ENCODE peak calls at places on chromosomes 6 and 20, in five cellular contexts. One of them, this sample, is unnamed.

GRCh38 chr6:54860739-54861138 is 14.2 kb downstream of the FAM83B start:
- DNase-seq in H1: no peak
- DNase-seq in HepG2: no peak
- DNase-seq in K562: no peak
- DNase-seq in GM12878: no peak
- DNase-seq in this sample: peak

GRCh38 chr6:160917581-160917980 is 74.0 kb upstream of the MAP3K4 start:
- DNase-seq in HepG2: no peak
- DNase-seq in K562: no peak
- DNase-seq in GM12878: no peak
- DNase-seq in H1: no peak
- DNase-seq in this sample: no peak

GRCh38 chr20:43827940-43828562 is 86.6 kb upstream of the TOX2 start:
- DNase-seq in K562: no peak
- DNase-seq in HepG2: no peak
- DNase-seq in H1: no peak
- DNase-seq in GM12878: no peak
- DNase-seq in this sample: no peak

GRCh38 chr6:45571159-45571558 is 193.4 kb upstream of the SUPT3H start:
- DNase-seq in H1: no peak
- DNase-seq in GM12878: no peak
- DNase-seq in K562: no peak
- DNase-seq in HepG2: no peak
- DNase-seq in this sample: no peak

GRCh38 chr20:576156-576555 is 32.6 kb upstream of the CSNK2A1 start:
- DNase-seq in K562: no peak
- DNase-seq in H1: no peak
- DNase-seq in HepG2: no peak
- DNase-seq in GM12878: no peak
- DNase-seq in this sample: no peak

GRCh38 chr6:56292505-56293181 is 45.3 kb upstream of the COL21A1 start:
- DNase-seq in GM12878: no peak
- DNase-seq in H1: peak
- DNase-seq in HepG2: peak
- DNase-seq in K562: peak
- DNase-seq in this sample: peak

GRCh38 chr6:3359091-3359752 is 97.6 kb downstream of the SLC22A23 start:
- DNase-seq in HepG2: no peak
- DNase-seq in K562: no peak
- DNase-seq in GM12878: no peak
- DNase-seq in H1: no peak
- DNase-seq in this sample: no peak

GRCh38 chr6:155530219-155530834 is 74.7 kb upstream of the NOX3 start:
- DNase-seq in HepG2: peak
- DNase-seq in K562: peak
- DNase-seq in H1: no peak
- DNase-seq in GM12878: no peak
- DNase-seq in this sample: peak

GRCh38 chr6:61886608-61887259 is 399.3 kb downstream of the KHDRBS2 start:
- DNase-seq in K562: no peak
- DNase-seq in HepG2: peak
- DNase-seq in H1: no peak
- DNase-seq in GM12878: no peak
- DNase-seq in this sample: no peak

GRCh38 chr6:53011993-53012392 is 16.9 kb upstream of the GSTA4 start:
- DNase-seq in GM12878: no peak
- DNase-seq in H1: no peak
- DNase-seq in K562: no peak
- DNase-seq in HepG2: no peak
- DNase-seq in this sample: no peak

GRCh38 chr6:2763876-2764540 is 1.2 kb upstream of the WRNIP1 start:
- DNase-seq in K562: no peak
- DNase-seq in GM12878: no peak
- DNase-seq in H1: no peak
- DNase-seq in HepG2: no peak
- DNase-seq in this sample: no peak

GRCh38 chr6:131023834-131024504 is 39.1 kb downstream of the EPB41L2 start:
- DNase-seq in H1: no peak
- DNase-seq in K562: no peak
- DNase-seq in GM12878: no peak
- DNase-seq in HepG2: no peak
- DNase-seq in this sample: peak

GRCh38 chr6:127300411-127300810 is 33.7 kb downstream of the RNF146 start:
- DNase-seq in HepG2: no peak
- DNase-seq in H1: no peak
- DNase-seq in GM12878: no peak
- DNase-seq in K562: no peak
- DNase-seq in this sample: no peak

GRCh38 chr20:32387262-32387661 is 29.1 kb downstream of the ASXL1 start:
- DNase-seq in K562: no peak
- DNase-seq in HepG2: no peak
- DNase-seq in H1: no peak
- DNase-seq in GM12878: no peak
- DNase-seq in this sample: no peak

GRCh38 chr6:16802071-16802470 is 40.8 kb upstream of the ATXN1 start:
- DNase-seq in H1: no peak
- DNase-seq in K562: no peak
- DNase-seq in HepG2: no peak
- DNase-seq in GM12878: no peak
- DNase-seq in this sample: no peak

GRCh38 chr6:45714795-45715507 is 300.7 kb downstream of the CLIC5 start:
- DNase-seq in HepG2: peak
- DNase-seq in H1: peak
- DNase-seq in K562: peak
- DNase-seq in GM12878: peak
- DNase-seq in this sample: peak

GRCh38 chr6:141521440-141521839 is 611.3 kb upstream of the GJE1 start:
- DNase-seq in HepG2: no peak
- DNase-seq in GM12878: no peak
- DNase-seq in H1: no peak
- DNase-seq in K562: no peak
- DNase-seq in this sample: no peak

GRCh38 chr20:56558968-56559367 is 25.9 kb downstream of the FAM209B start:
- DNase-seq in H1: no peak
- DNase-seq in K562: no peak
- DNase-seq in GM12878: no peak
- DNase-seq in HepG2: no peak
- DNase-seq in this sample: no peak

GRCh38 chr6:15207923-15208322 is 37.9 kb upstream of the JARID2 start:
- DNase-seq in HepG2: no peak
- DNase-seq in H1: peak
- DNase-seq in GM12878: no peak
- DNase-seq in K562: no peak
- DNase-seq in this sample: no peak

GRCh38 chr6:138572200-138572875 is 73.0 kb upstream of the NHSL1 start:
- DNase-seq in GM12878: no peak
- DNase-seq in HepG2: peak
- DNase-seq in K562: no peak
- DNase-seq in H1: peak
- DNase-seq in this sample: no peak

GRCh38 chr6:122620902-122621301 is 10.7 kb downstream of the PKIB start:
- DNase-seq in H1: no peak
- DNase-seq in K562: no peak
- DNase-seq in GM12878: no peak
- DNase-seq in HepG2: peak
- DNase-seq in this sample: peak

GRCh38 chr20:50562262-50562701 is 52.1 kb downstream of the PTPN1 start:
- DNase-seq in K562: no peak
- DNase-seq in HepG2: no peak
- DNase-seq in H1: no peak
- DNase-seq in GM12878: no peak
- DNase-seq in this sample: no peak

GRCh38 chr6:33075208-33075567 is 602 bp upstream of the HLA-DPB1 start:
- DNase-seq in HepG2: no peak
- DNase-seq in GM12878: peak
- DNase-seq in H1: no peak
- DNase-seq in K562: no peak
- DNase-seq in this sample: no peak

GRCh38 chr20:62590301-62591121 is 51.8 kb upstream of the SLCO4A1 start:
- DNase-seq in HepG2: no peak
- DNase-seq in H1: no peak
- DNase-seq in K562: no peak
- DNase-seq in GM12878: no peak
- DNase-seq in this sample: no peak

GRCh38 chr6:135182120-135182992 is 1.2 kb downstream of the MYB start:
- DNase-seq in GM12878: no peak
- DNase-seq in H1: peak
- DNase-seq in K562: peak
- DNase-seq in HepG2: no peak
- DNase-seq in this sample: no peak

GRCh38 chr20:1673424-1673823 is 15.8 kb upstream of the SIRPG start:
- DNase-seq in GM12878: no peak
- DNase-seq in K562: no peak
- DNase-seq in H1: peak
- DNase-seq in HepG2: no peak
- DNase-seq in this sample: no peak

GRCh38 chr20:21514553-21515251 is 838 bp upstream of the NKX2-2 start:
- DNase-seq in GM12878: no peak
- DNase-seq in K562: no peak
- DNase-seq in HepG2: no peak
- DNase-seq in H1: peak
- DNase-seq in this sample: no peak

GRCh38 chr6:125197795-125198269 is 44.3 kb downstream of the TPD52L1 start:
- DNase-seq in K562: no peak
- DNase-seq in H1: no peak
- DNase-seq in HepG2: no peak
- DNase-seq in GM12878: no peak
- DNase-seq in this sample: peak

GRCh38 chr20:46206025-46206424 is 87.9 kb downstream of the CD40 start:
- DNase-seq in HepG2: no peak
- DNase-seq in H1: no peak
- DNase-seq in K562: peak
- DNase-seq in GM12878: peak
- DNase-seq in this sample: no peak

GRCh38 chr6:169070506-169071176 is 183.0 kb downstream of the THBS2 start:
- DNase-seq in H1: no peak
- DNase-seq in GM12878: no peak
- DNase-seq in HepG2: peak
- DNase-seq in K562: no peak
- DNase-seq in this sample: peak

GRCh38 chr6:166998256-166999144 is 697 bp upstream of the CEP43 start:
- DNase-seq in H1: peak
- DNase-seq in K562: peak
- DNase-seq in HepG2: no peak
- DNase-seq in GM12878: no peak
- DNase-seq in this sample: no peak

GRCh38 chr6:115891111-115891669 is 169.5 kb downstream of the FRK start:
- DNase-seq in H1: no peak
- DNase-seq in K562: no peak
- DNase-seq in HepG2: no peak
- DNase-seq in GM12878: peak
- DNase-seq in this sample: peak

GRCh38 chr6:51657491-51657890 is 429.9 kb downstream of the PKHD1 start:
- DNase-seq in K562: no peak
- DNase-seq in H1: no peak
- DNase-seq in HepG2: no peak
- DNase-seq in GM12878: no peak
- DNase-seq in this sample: no peak

GRCh38 chr20:32839982-32840285 is 18.8 kb upstream of the EFCAB8 start:
- DNase-seq in H1: no peak
- DNase-seq in HepG2: no peak
- DNase-seq in GM12878: no peak
- DNase-seq in K562: no peak
- DNase-seq in this sample: no peak

GRCh38 chr20:20781029-20781428 is 68.6 kb upstream of the RALGAPA2 start:
- DNase-seq in GM12878: no peak
- DNase-seq in H1: no peak
- DNase-seq in K562: no peak
- DNase-seq in HepG2: no peak
- DNase-seq in this sample: no peak

GRCh38 chr6:6332240-6332639 is 11.8 kb upstream of the F13A1 start:
- DNase-seq in H1: no peak
- DNase-seq in K562: no peak
- DNase-seq in GM12878: peak
- DNase-seq in HepG2: no peak
- DNase-seq in this sample: no peak

GRCh38 chr20:45918182-45918737 is 6.3 kb upstream of the PLTP start:
- DNase-seq in H1: no peak
- DNase-seq in K562: no peak
- DNase-seq in GM12878: no peak
- DNase-seq in HepG2: no peak
- DNase-seq in this sample: no peak

DNA sequence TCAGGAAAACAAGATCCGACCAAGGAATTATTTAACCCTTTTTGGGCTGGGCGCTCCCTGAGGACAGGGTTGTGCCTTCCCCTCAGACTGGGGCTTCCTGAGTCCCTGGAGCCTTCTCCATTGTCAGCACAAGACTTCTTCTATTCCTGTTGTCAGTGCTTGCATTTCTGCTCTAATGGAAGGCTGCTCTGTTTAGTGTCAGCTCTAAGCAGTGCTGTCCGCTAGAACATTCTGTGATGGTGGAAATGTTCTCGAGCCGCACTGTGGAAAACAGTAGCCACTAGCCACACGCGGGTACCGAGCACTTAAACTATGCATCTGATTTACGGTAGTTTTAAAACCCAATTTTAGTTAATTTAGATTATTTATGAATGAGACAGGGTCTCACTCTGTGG is 64.0 kb downstream of the VEGFA start:
- DNase-seq in HepG2: no peak
- DNase-seq in K562: no peak
- DNase-seq in H1: no peak
- DNase-seq in GM12878: no peak
- DNase-seq in this sample: no peak
- H3K27ac ChIP-seq in HepG2: no peak
- H3K27ac ChIP-seq in K562: no peak
- H3K27ac ChIP-seq in H1: no peak
- H3K27ac ChIP-seq in GM12878: no peak
- H3K27ac ChIP-seq in this sample: no peak

DNA sequence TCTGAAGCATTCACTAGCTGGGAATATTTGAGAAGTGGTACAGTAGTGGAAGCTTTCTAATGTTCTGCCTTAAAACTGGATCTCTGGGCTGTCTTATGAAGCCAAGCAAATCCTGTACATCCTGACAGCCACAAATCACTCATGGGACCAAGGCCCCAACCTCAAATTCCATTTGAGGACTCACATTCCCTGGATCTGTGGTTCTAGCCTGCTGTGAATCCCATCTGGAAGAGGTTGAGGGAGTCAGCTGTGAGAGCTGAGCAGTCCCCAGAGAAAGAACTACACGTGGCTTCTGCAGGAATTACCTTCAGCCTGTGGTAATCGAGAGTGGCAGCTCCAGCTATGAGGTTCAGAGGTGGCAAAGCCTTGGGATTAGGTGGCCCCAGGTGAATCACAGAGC is 245.1 kb downstream of the SLC24A3 start:
- DNase-seq in HepG2: no peak
- DNase-seq in GM12878: no peak
- DNase-seq in H1: no peak
- DNase-seq in K562: no peak
- DNase-seq in this sample: no peak
- TF ChIP-seq SP1 in HepG2: no peak
- TF ChIP-seq SP1 in GM12878: no peak
- TF ChIP-seq SP1 in H1: no peak
- TF ChIP-seq SP1 in K562: no peak
- TF ChIP-seq SP1 in this sample: no peak

GRCh38 chr20:63947638-63948456 is 8.4 kb downstream of the UCKL1 start:
- DNase-seq in GM12878: no peak
- DNase-seq in HepG2: no peak
- DNase-seq in K562: no peak
- DNase-seq in H1: no peak
- DNase-seq in this sample: no peak
- H3K27ac ChIP-seq in GM12878: no peak
- H3K27ac ChIP-seq in HepG2: peak
- H3K27ac ChIP-seq in K562: peak
- H3K27ac ChIP-seq in H1: no peak
- H3K27ac ChIP-seq in this sample: peak

GRCh38 chr6:28747083-28747630 is 176.6 kb downstream of the TRIM27 start:
- DNase-seq in K562: peak
- DNase-seq in H1: no peak
- DNase-seq in GM12878: no peak
- DNase-seq in HepG2: no peak
- DNase-seq in this sample: no peak
- TF ChIP-seq SP1 in K562: no peak
- TF ChIP-seq SP1 in H1: no peak
- TF ChIP-seq SP1 in GM12878: no peak
- TF ChIP-seq SP1 in HepG2: no peak
- TF ChIP-seq SP1 in this sample: no peak

This sample was measured in HCT116.